ENCODE peak calls at places on chromosomes 12 and 14, in four cellular contexts. U is testis, N is A549, F is transverse colon. C is an unnamed sample.

GRCh38 chr12:81888961-81889360 is 129.8 kb upstream of the PPFIA2 start:
- DNase-seq in U (no peak), N (no peak), F (no peak), C (no peak)

GRCh38 chr14:94120667-94121335 is 8.6 kb downstream of the IFI27L2 start:
- DNase-seq in U (no peak), N (no peak), F (no peak), C (no peak)

GRCh38 chr12:49763006-49763591 is 21.7 kb downstream of the TMBIM6 start:
- DNase-seq in U (peak; percentile 83), N (peak; percentile 67), F (peak; percentile 75), C (peak; percentile 79)

GRCh38 chr12:65300679-65301349 is 22.3 kb downstream of the MSRB3 start:
- DNase-seq in U (no peak), N (peak; percentile 56), F (no peak), C (peak; percentile 33)

GRCh38 chr14:68377459-68377858 is 415.4 kb downstream of the ZFP36L1 start:
- DNase-seq in U (peak; percentile 78), N (peak; percentile 38), F (peak; percentile 76), C (peak; percentile 50)

GRCh38 chr14:38824691-38825090 is 278.3 kb downstream of the SEC23A start:
- DNase-seq in U (no peak), N (no peak), F (no peak), C (no peak)

GRCh38 chr12:2052861-2053674 is at the start of gene CACNA1C:
- DNase-seq in U (peak; percentile 59), N (peak; percentile 30), F (peak; percentile 46), C (peak; percentile 24)

GRCh38 chr14:70086685-70087379 is 101.9 kb downstream of the SLC8A3 start:
- DNase-seq in U (peak; percentile 58), N (peak; percentile 65), F (peak; percentile 11), C (peak; percentile 28)

GRCh38 chr12:26319511-26319910 is 124.1 kb downstream of the SSPN start:
- DNase-seq in U (peak; percentile 78), N (no peak), F (no peak), C (peak; percentile 12)

GRCh38 chr12:46523863-46524770 is 151.5 kb upstream of the SLC38A2 start:
- DNase-seq in U (no peak), N (peak; percentile 96), F (no peak), C (peak; percentile 60)

GRCh38 chr12:107731376-107731775 is 29.6 kb downstream of the PRDM4 start:
- DNase-seq in U (no peak), N (no peak), F (no peak), C (no peak)

GRCh38 chr14:91911474-91912032 is 35.9 kb downstream of the FBLN5 start:
- DNase-seq in U (peak; percentile 48), N (peak; percentile 68), F (peak; percentile 37), C (peak; percentile 46)

DNA sequence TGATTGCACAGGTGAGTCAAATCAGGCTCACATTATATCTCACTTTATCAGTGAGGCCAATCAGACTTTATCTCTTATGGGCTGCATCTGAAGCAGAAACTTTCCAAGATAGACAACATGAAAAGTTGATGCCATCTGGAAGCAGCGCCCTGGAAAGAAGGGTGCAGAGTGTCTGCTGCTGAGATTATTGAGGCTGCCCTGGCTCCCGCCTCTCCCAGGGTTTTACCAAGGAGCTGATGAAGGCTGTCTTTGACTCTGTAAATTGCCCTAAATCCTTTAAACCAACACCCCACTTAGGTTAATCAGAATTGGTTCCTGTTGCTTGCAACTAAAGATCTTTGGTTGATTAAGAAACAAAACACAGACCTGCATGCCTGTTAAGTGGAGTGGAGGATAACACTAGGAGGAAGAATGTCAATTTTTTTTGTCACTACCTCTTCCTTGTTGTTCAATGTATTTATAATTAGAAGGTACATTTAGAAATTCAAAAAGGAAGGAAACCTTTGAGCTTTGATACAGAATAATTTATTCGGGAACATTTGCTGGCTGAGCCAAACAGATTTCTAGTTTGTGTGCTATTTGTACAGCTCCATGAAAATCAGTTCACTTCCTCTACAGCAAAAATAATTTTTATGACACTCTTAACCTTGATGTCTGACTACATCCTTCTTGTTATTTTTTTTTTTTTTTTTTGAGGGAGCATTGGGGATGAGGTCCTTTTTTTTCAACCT is 104.1 kb downstream of the VEZT start:
- DNase-seq in U (no peak), N (no peak), F (no peak), C (peak; percentile 26)
- H3K4me1 ChIP-seq in U (peaks cover 3% of the 10 kb centered on the region), N (peaks cover 95% of the 10 kb centered on the region), F (no peaks in the 10 kb centered on the region), C (peaks cover 35% of the 10 kb centered on the region)

DNA sequence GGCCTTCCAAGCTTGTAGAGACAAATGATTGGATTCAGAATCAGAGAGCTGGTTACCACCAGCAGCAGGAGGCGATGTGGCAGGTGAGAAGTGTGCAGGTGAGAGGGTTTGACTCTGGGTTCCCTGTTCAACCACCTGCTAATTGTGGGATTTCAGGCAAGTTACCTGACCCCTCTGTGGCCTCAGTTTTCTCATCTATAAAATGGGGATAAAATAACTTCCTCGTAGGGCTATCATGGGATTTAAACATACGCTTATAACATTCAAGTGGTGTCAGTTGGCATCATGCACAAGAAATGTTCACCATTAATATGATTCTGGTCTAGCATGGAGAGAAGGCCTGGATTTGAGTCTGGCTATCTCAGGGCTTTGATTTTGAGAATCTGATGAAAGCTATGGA is 143.8 kb upstream of the MYL2 start:
- DNase-seq in U (no peak), N (no peak), F (no peak), C (no peak)
- H3K4me1 ChIP-seq in U (no peaks in the 10 kb centered on the region), N (peaks cover 39% of the 10 kb centered on the region), F (no peaks in the 10 kb centered on the region), C (no peaks in the 10 kb centered on the region)

GRCh38 chr14:101969480-101969879 is 5.1 kb downstream of the DYNC1H1 start:
- DNase-seq in U (no peak), N (no peak), F (no peak), C (no peak)
- H3K4me1 ChIP-seq in U (peaks cover 24% of the 10 kb centered on the region), N (peaks cover 64% of the 10 kb centered on the region), F (peaks cover 42% of the 10 kb centered on the region), C (peaks cover 12% of the 10 kb centered on the region)

GRCh38 chr14:64758025-64758521 is 53.8 kb downstream of the PLEKHG3 start:
- DNase-seq in U (no peak), N (peak; percentile 45), F (peak; percentile 39), C (peak; percentile 49)

GRCh38 chr14:64758711-64759554 is 54.7 kb downstream of the PLEKHG3 start:
- DNase-seq in U (peak; percentile 65), N (peak; percentile 82), F (no peak), C (peak; percentile 39)

GRCh38 chr14:64756712-64757111 is 52.5 kb downstream of the PLEKHG3 start:
- DNase-seq in U (no peak), N (no peak), F (no peak), C (no peak)

GRCh38 chr14:64755661-64756265 is 51.5 kb downstream of the PLEKHG3 start:
- DNase-seq in U (no peak), N (no peak), F (peak; percentile 81), C (no peak)

DNA sequence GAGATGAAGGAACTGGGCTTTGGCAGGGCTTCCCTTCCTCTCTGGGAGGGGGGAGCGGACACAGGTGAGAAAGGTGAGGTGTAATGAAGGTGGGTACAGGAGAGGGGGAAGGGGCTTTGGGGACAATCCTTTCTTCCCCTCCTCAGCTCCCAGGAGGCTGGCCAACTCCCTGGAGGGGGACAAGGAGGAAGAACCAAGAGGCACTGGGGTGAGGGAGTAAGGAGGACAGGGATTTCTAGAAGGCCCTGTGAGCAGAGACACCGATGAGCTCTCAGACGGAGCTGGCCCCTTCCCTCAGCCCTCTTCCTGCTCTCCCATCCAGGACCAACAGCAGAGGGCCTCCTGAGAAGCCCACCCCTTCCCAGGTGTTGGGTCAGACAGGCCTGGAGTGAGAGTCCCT is 53.4 kb downstream of the PLEKHG3 start:
- DNase-seq in U (no peak), N (no peak), F (no peak), C (no peak)
- H3K4me1 ChIP-seq in U (peaks cover 46% of the 10 kb centered on the region), N (peaks cover 71% of the 10 kb centered on the region), F (peaks cover 45% of the 10 kb centered on the region), C (peaks cover 44% of the 10 kb centered on the region)

GRCh38 chr14:45742187-45742586 is 489.2 kb upstream of the MIS18BP1 start:
- DNase-seq in U (no peak), N (no peak), F (no peak), C (no peak)
- H3K4me1 ChIP-seq in U (no peaks in the 10 kb centered on the region), N (no peaks in the 10 kb centered on the region), F (no peaks in the 10 kb centered on the region), C (no peaks in the 10 kb centered on the region)

GRCh38 chr14:24315807-24316596 is 4.7 kb downstream of the LTB4R start:
- DNase-seq in U (peak; percentile 48), N (no peak), F (peak; percentile 75), C (no peak)
- H3K4me1 ChIP-seq in U (peaks cover 9% of the 10 kb centered on the region), N (peaks cover 11% of the 10 kb centered on the region), F (peaks cover 15% of the 10 kb centered on the region), C (no peaks in the 10 kb centered on the region)

DNA sequence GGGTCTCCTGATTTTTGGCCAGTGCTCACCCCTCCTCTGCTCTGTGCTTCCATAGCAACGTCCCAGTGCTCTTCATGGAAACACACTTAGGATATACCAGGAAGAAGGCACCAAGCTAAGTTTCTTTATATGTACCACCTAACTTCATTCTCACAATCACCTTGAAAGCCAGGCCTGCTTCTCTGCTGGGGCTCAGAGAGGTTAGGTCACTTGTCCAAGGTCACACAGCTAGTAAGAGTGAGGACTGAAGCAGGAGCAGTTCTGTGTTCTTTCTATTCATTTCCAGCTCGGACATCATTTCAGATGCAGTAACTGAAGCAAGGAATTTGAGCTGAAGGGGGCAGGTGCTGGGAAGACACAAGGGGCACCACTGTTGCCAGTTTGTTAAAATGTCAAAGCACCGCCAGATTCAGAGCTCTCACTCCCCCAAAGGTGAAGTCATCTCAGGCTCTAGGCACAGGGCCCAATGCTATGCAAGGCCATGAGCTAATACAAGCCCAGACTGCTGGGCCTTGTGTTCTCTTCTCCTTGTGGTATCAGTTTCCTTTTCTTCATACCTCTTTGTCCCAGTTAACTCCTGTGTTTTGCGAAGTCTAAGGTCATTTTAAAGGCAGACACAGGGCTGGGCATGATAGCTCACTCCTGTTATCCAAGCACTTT is 19.7 kb upstream of the YY1 start:
- DNase-seq in U (peak; percentile 73), N (no peak), F (no peak), C (no peak)
- H3K4me1 ChIP-seq in U (peaks cover 30% of the 10 kb centered on the region), N (peaks cover 10% of the 10 kb centered on the region), F (peaks cover 26% of the 10 kb centered on the region), C (no peaks in the 10 kb centered on the region)

C was measured in SJCRH30.